ENCODE peak calls at places on chromosome 6, in eight cellular contexts. O is right cardiac atrium; F is tibial artery; U is anterior cingulate cortex; H is lower leg skin; E is HEK293T; V is CD8-positive, alpha-beta memory T cell; A is activated T-helper 1 cell treated with Interleukin-2 at 50 U/mL for 16 hours. G is an unnamed sample.

GRCh38 chr6:88609973-88610372 is 353.4 kb downstream of the RNGTT start:
- DNase-seq in O (no peak), F (no peak), U (no peak), H (no peak), E (no peak), V (no peak), A (no peak), G (no peak)

GRCh38 chr6:114342086-114342825 is 567 bp downstream of the HS3ST5 start:
- DNase-seq in O (no peak), F (no peak), U (peak; percentile 67), H (peak; percentile 82), E (peak; percentile 39), V (no peak), A (no peak), G (peak; percentile 29)

GRCh38 chr6:79557683-79558082 is 20.5 kb upstream of the LCA5 start:
- DNase-seq in O (no peak), F (no peak), U (no peak), H (no peak), E (no peak), V (no peak), A (no peak), G (no peak)

GRCh38 chr6:133701633-133702331 is 187.1 kb upstream of the TCF21 start:
- DNase-seq in O (peak; percentile 57), F (no peak), U (no peak), H (no peak), E (no peak), V (no peak), A (no peak), G (no peak)

GRCh38 chr6:105769987-105770386 is 316.1 kb upstream of the PRDM1 start:
- DNase-seq in O (no peak), F (no peak), U (no peak), H (no peak), E (no peak), V (no peak), A (no peak), G (no peak)

GRCh38 chr6:24403501-24403824 is 727 bp downstream of the MRS2 start:
- DNase-seq in O (no peak), F (no peak), U (no peak), H (no peak), E (no peak), V (no peak), A (no peak), G (no peak)

GRCh38 chr6:167650730-167651129 is 176.0 kb upstream of the AFDN start:
- DNase-seq in O (no peak), F (no peak), U (no peak), H (no peak), E (no peak), V (no peak), A (no peak), G (no peak)

GRCh38 chr6:25316626-25317025 is 37.5 kb downstream of the CARMIL1 start:
- DNase-seq in O (no peak), F (no peak), U (no peak), H (no peak), E (no peak), V (no peak), A (no peak), G (no peak)

GRCh38 chr6:150417899-150418824 is 49.4 kb downstream of the IYD start:
- DNase-seq in O (no peak), F (no peak), U (no peak), H (no peak), E (peak; percentile 77), V (peak; percentile 19), A (no peak), G (peak; percentile 46)

GRCh38 chr6:32085759-32086458 is 23.2 kb downstream of the TNXB start:
- DNase-seq in O (no peak), F (no peak), U (no peak), H (no peak), E (no peak), V (no peak), A (no peak), G (no peak)

GRCh38 chr6:82957171-82957894 is 108.3 kb downstream of the UBE3D start:
- DNase-seq in O (no peak), F (no peak), U (no peak), H (no peak), E (no peak), V (no peak), A (no peak), G (no peak)

GRCh38 chr6:19851273-19852089 is 14.3 kb downstream of the ID4 start:
- DNase-seq in O (no peak), F (no peak), U (no peak), H (no peak), E (peak; percentile 79), V (no peak), A (no peak), G (peak; percentile 79)

GRCh38 chr6:114364295-114364694 is 21.5 kb upstream of the HS3ST5 start:
- DNase-seq in O (no peak), F (no peak), U (no peak), H (no peak), E (no peak), V (no peak), A (no peak), G (no peak)

GRCh38 chr6:35489995-35490791 is 6.7 kb downstream of the TEAD3 start:
- DNase-seq in O (peak; percentile 88), F (peak; percentile 97), U (peak; percentile 15), H (peak; percentile 93), E (no peak), V (no peak), A (no peak), G (no peak)

GRCh38 chr6:124924333-124924759 is 37.9 kb upstream of the RNF217 start:
- DNase-seq in O (no peak), F (no peak), U (no peak), H (no peak), E (no peak), V (no peak), A (no peak), G (no peak)

GRCh38 chr6:30837870-30838269 is 46.4 kb upstream of the DDR1 start:
- DNase-seq in O (no peak), F (no peak), U (no peak), H (no peak), E (no peak), V (no peak), A (no peak), G (no peak)

GRCh38 chr6:36754582-36755434 is 57.2 kb downstream of the RAB44 start:
- DNase-seq in O (no peak), F (no peak), U (no peak), H (no peak), E (no peak), V (no peak), A (no peak), G (no peak)

GRCh38 chr6:149948011-149948410 is 6.2 kb downstream of the ULBP2 start:
- DNase-seq in O (no peak), F (no peak), U (no peak), H (peak; percentile 53), E (no peak), V (no peak), A (no peak), G (no peak)

GRCh38 chr6:31308050-31308844 is 36.4 kb upstream of the HLA-C start:
- DNase-seq in O (peak; percentile 18), F (no peak), U (no peak), H (no peak), E (no peak), V (peak; percentile 82), A (peak; percentile 68), G (no peak)

GRCh38 chr6:15382712-15383111 is 136.8 kb downstream of the JARID2 start:
- DNase-seq in O (no peak), F (no peak), U (no peak), H (no peak), E (no peak), V (no peak), A (no peak), G (no peak)

GRCh38 chr6:154509421-154510143 is 903 bp downstream of the CNKSR3 start:
- DNase-seq in O (peak; percentile 49), F (peak; percentile 64), U (no peak), H (peak; percentile 87), E (peak; percentile 46), V (no peak), A (no peak), G (no peak)

GRCh38 chr6:169092375-169092774 is 161.3 kb downstream of the THBS2 start:
- DNase-seq in O (no peak), F (no peak), U (no peak), H (no peak), E (no peak), V (no peak), A (no peak), G (no peak)

GRCh38 chr6:170232186-170233002 is 58.5 kb downstream of the DLL1 start:
- DNase-seq in O (no peak), F (no peak), U (no peak), H (no peak), E (no peak), V (no peak), A (no peak), G (no peak)

GRCh38 chr6:136607932-136608772 is 57.9 kb upstream of the MAP7 start:
- DNase-seq in O (peak; percentile 34), F (peak; percentile 73), U (peak; percentile 23), H (peak; percentile 92), E (peak; percentile 76), V (peak; percentile 63), A (peak; percentile 57), G (no peak)

GRCh38 chr6:132764370-132764769 is 6.7 kb upstream of the VNN2 start:
- DNase-seq in O (peak; percentile 49), F (no peak), U (no peak), H (no peak), E (no peak), V (no peak), A (no peak), G (no peak)

GRCh38 chr6:109947001-109947400 is 31.1 kb upstream of the GPR6 start:
- DNase-seq in O (no peak), F (no peak), U (no peak), H (no peak), E (no peak), V (no peak), A (no peak), G (no peak)

G was measured in frontal cortex.